ENCODE peak calls at places on chromosome 19, in seven cellular contexts. O is activated B cell treated with CpG ODN at 0.5 μM for 24 hours; W is PC-3; F is left cardiac atrium; L is stimulated activated CD8-positive, alpha-beta memory T cell treated with anti-CD3 and anti-CD28 coated beads, Interleukin-4, amount 100 ng/mL, for 24 hours; C is heart left ventricle; R is right atrium auricular region. I is an unnamed sample.

GRCh38 chr19:37893845-37894575 is 12.4 kb downstream of the WDR87 start:
- DNase-seq in W (no peak), R (no peak), O (no peak), C (no peak), L (no peak), F (no peak), I (no peak)

GRCh38 chr19:41795031-41795461 is 1.3 kb upstream of the CEACAM3 start:
- DNase-seq in L (peak), R (no peak), O (no peak), W (peak), C (no peak), F (peak), I (peak)

GRCh38 chr19:18306209-18306902 is 16.5 kb downstream of the LSM4 start:
- DNase-seq in R (no peak), C (no peak), O (no peak), F (no peak), W (no peak), L (no peak), I (no peak)

GRCh38 chr19:41599175-41599966 is 23.4 kb downstream of the CEACAM21 start:
- DNase-seq in O (no peak), F (no peak), C (no peak), L (no peak), W (no peak), R (no peak), I (no peak)

GRCh38 chr19:38734426-38735256 is 9.6 kb downstream of the CAPN12 start:
- DNase-seq in R (no peak), W (peak), F (no peak), L (no peak), C (peak), O (peak), I (no peak)

GRCh38 chr19:15810335-15810734 is 5.1 kb downstream of the OR10H1 start:
- DNase-seq in O (no peak), W (peak), F (no peak), R (no peak), L (no peak), C (peak), I (peak)

GRCh38 chr19:43739419-43739818 is 15.3 kb downstream of the SMG9 start:
- DNase-seq in R (no peak), F (no peak), C (no peak), O (no peak), W (no peak), L (no peak), I (no peak)

GRCh38 chr19:34084396-34085145 is 87.7 kb upstream of the LSM14A start:
- DNase-seq in O (no peak), C (no peak), L (no peak), F (no peak), W (no peak), R (no peak), I (no peak)

GRCh38 chr19:12786950-12787349 is 4.3 kb upstream of the JUNB start:
- DNase-seq in W (no peak), R (no peak), C (no peak), O (no peak), L (no peak), F (no peak), I (peak)

GRCh38 chr19:15432018-15432494 is 13.3 kb upstream of the AKAP8L start:
- DNase-seq in F (no peak), W (no peak), O (no peak), C (no peak), R (no peak), L (no peak), I (no peak)

GRCh38 chr19:11279505-11280236 is 16.3 kb upstream of the TSPAN16 start:
- DNase-seq in O (no peak), C (no peak), W (no peak), L (no peak), F (no peak), R (no peak), I (no peak)

GRCh38 chr19:29680447-29680846 is 15.2 kb downstream of the PLEKHF1 start:
- DNase-seq in O (peak), F (peak), C (no peak), W (no peak), L (peak), R (no peak), I (no peak)

GRCh38 chr19:16226184-16226591 is 28.5 kb downstream of the AP1M1 start:
- DNase-seq in C (no peak), W (no peak), R (no peak), L (no peak), O (no peak), F (no peak), I (no peak)

GRCh38 chr19:31641591-31641990 is 292.4 kb upstream of the TSHZ3 start:
- DNase-seq in R (no peak), C (no peak), O (no peak), L (no peak), F (no peak), W (no peak), I (no peak)

GRCh38 chr19:5711713-5712161 is 8.2 kb downstream of the LONP1 start:
- DNase-seq in W (no peak), F (no peak), L (no peak), O (no peak), R (no peak), C (no peak), I (no peak)

GRCh38 chr19:38784224-38784623 is 4.8 kb upstream of the LGALS7B start:
- DNase-seq in O (no peak), F (no peak), C (no peak), R (no peak), L (no peak), W (no peak), I (no peak)

GRCh38 chr19:19578241-19578640 is 40.2 kb downstream of the CILP2 start:
- DNase-seq in R (no peak), C (no peak), F (no peak), W (no peak), L (no peak), O (no peak), I (no peak)

GRCh38 chr19:11361771-11362731 is 6.8 kb downstream of the PLPPR2 start:
- DNase-seq in O (no peak), C (no peak), L (no peak), F (no peak), W (no peak), R (no peak), I (no peak)

GRCh38 chr19:974564-975257 is 9.4 kb upstream of the WDR18 start:
- DNase-seq in R (no peak), L (no peak), C (no peak), O (no peak), W (no peak), F (no peak), I (no peak)